ENCODE peak calls at places on chromosomes 16 and 17, in five cellular contexts. One of them, this sample, is unnamed.

GRCh38 chr17:8518858-8519257 is 83.2 kb downstream of the NDEL1 start:
- DNase-seq in EL: no peak
- DNase-seq in SW480: no peak
- DNase-seq in upper lobe of left lung: no peak
- DNase-seq in NCI-H1436: no peak
- DNase-seq in this sample: no peak

GRCh38 chr17:5045496-5045895 is 10.3 kb upstream of the SLC52A1 start:
- DNase-seq in EL: no peak
- DNase-seq in SW480: no peak
- DNase-seq in upper lobe of left lung: no peak
- DNase-seq in NCI-H1436: no peak
- DNase-seq in this sample: no peak

GRCh38 chr16:4339909-4340308 is 11.2 kb downstream of the PAM16 start:
- DNase-seq in EL: no peak
- DNase-seq in SW480: no peak
- DNase-seq in upper lobe of left lung: peak
- DNase-seq in NCI-H1436: peak
- DNase-seq in this sample: no peak

GRCh38 chr16:24010440-24011089 is 174.8 kb downstream of the PRKCB start:
- DNase-seq in EL: peak
- DNase-seq in SW480: peak
- DNase-seq in upper lobe of left lung: peak
- DNase-seq in NCI-H1436: peak
- DNase-seq in this sample: peak

GRCh38 chr16:46748775-46749705 is 896 bp upstream of the MYLK3 start:
- DNase-seq in EL: no peak
- DNase-seq in SW480: no peak
- DNase-seq in upper lobe of left lung: no peak
- DNase-seq in NCI-H1436: peak
- DNase-seq in this sample: no peak

GRCh38 chr16:21663889-21664647 is at the start of gene OTOA:
- DNase-seq in EL: no peak
- DNase-seq in SW480: no peak
- DNase-seq in upper lobe of left lung: no peak
- DNase-seq in NCI-H1436: no peak
- DNase-seq in this sample: no peak

GRCh38 chr17:12296120-12296727 is 275.5 kb downstream of the MAP2K4 start:
- DNase-seq in EL: peak
- DNase-seq in SW480: no peak
- DNase-seq in upper lobe of left lung: no peak
- DNase-seq in NCI-H1436: no peak
- DNase-seq in this sample: peak

GRCh38 chr17:72407336-72408121 is 286.7 kb downstream of the SOX9 start:
- DNase-seq in EL: peak
- DNase-seq in SW480: peak
- DNase-seq in upper lobe of left lung: peak
- DNase-seq in NCI-H1436: peak
- DNase-seq in this sample: peak

GRCh38 chr17:4849011-4849536 is 15.9 kb downstream of the MINK1 start:
- DNase-seq in EL: peak
- DNase-seq in SW480: no peak
- DNase-seq in upper lobe of left lung: no peak
- DNase-seq in NCI-H1436: no peak
- DNase-seq in this sample: peak

GRCh38 chr16:87945351-87946042 is 5.7 kb upstream of the BANP start:
- DNase-seq in EL: peak
- DNase-seq in SW480: no peak
- DNase-seq in upper lobe of left lung: peak
- DNase-seq in NCI-H1436: peak
- DNase-seq in this sample: peak

GRCh38 chr17:40122466-40122943 is 734 bp downstream of the MSL1 start:
- DNase-seq in EL: peak
- DNase-seq in SW480: no peak
- DNase-seq in upper lobe of left lung: peak
- DNase-seq in NCI-H1436: no peak
- DNase-seq in this sample: peak

GRCh38 chr17:42342242-42343008 is 45.8 kb downstream of the STAT3 start:
- DNase-seq in EL: peak
- DNase-seq in SW480: no peak
- DNase-seq in upper lobe of left lung: no peak
- DNase-seq in NCI-H1436: no peak
- DNase-seq in this sample: peak

GRCh38 chr17:68603663-68604062 is 2.5 kb upstream of the FAM20A start:
- DNase-seq in EL: no peak
- DNase-seq in SW480: no peak
- DNase-seq in upper lobe of left lung: no peak
- DNase-seq in NCI-H1436: no peak
- DNase-seq in this sample: no peak

GRCh38 chr17:43135454-43135819 is 10.3 kb upstream of the BRCA1 start:
- DNase-seq in EL: no peak
- DNase-seq in SW480: no peak
- DNase-seq in upper lobe of left lung: no peak
- DNase-seq in NCI-H1436: no peak
- DNase-seq in this sample: no peak

GRCh38 chr16:85385463-85386331 is 227.4 kb upstream of the GSE1 start:
- DNase-seq in EL: no peak
- DNase-seq in SW480: no peak
- DNase-seq in upper lobe of left lung: no peak
- DNase-seq in NCI-H1436: no peak
- DNase-seq in this sample: no peak

GRCh38 chr17:81599719-81600486 is 37.0 kb downstream of the NPLOC4 start:
- DNase-seq in EL: peak
- DNase-seq in SW480: no peak
- DNase-seq in upper lobe of left lung: no peak
- DNase-seq in NCI-H1436: no peak
- DNase-seq in this sample: peak

GRCh38 chr17:57235124-57235523 is 21.2 kb upstream of the MSI2 start:
- DNase-seq in EL: no peak
- DNase-seq in SW480: no peak
- DNase-seq in upper lobe of left lung: no peak
- DNase-seq in NCI-H1436: no peak
- DNase-seq in this sample: no peak